ENCODE peak calls at places on chromosome 20, in eight cellular contexts. R is gastrocnemius medialis, X is endothelial cell of umbilical vein, F is tibial nerve, Y is suprapubic skin, P is adrenal gland, V is esophagus squamous epithelium, K is HCT116. A is an unnamed sample.

GRCh38 chr20:56676001-56676400 is 46.9 kb downstream of the TFAP2C start:
- DNase-seq in Y (no peak), P (no peak), R (no peak), X (no peak), F (no peak), K (no peak), V (no peak), A (no peak)

GRCh38 chr20:46438156-46438750 is 31.8 kb upstream of the ELMO2 start:
- DNase-seq in F (no peak), V (no peak), R (no peak), X (peak; percentile 15), Y (no peak), K (peak; percentile 21), P (peak; percentile 34), A (peak; percentile 49)

GRCh38 chr20:17967595-17968365 is 814 bp downstream of the SNX5 start:
- DNase-seq in X (peak; percentile 57), Y (peak; percentile 77), K (no peak), F (no peak), P (peak; percentile 41), R (no peak), V (peak; percentile 40), A (no peak)

GRCh38 chr20:50919567-50919966 is 11.7 kb downstream of the ADNP start:
- DNase-seq in V (no peak), P (peak; percentile 83), K (no peak), R (no peak), X (no peak), F (no peak), Y (no peak), A (no peak)

GRCh38 chr20:13819885-13820645 is 35.2 kb downstream of the NDUFAF5 start:
- DNase-seq in V (no peak), X (peak; percentile 60), R (peak; percentile 48), P (peak; percentile 45), K (peak; percentile 42), F (no peak), Y (no peak), A (peak; percentile 16)

GRCh38 chr20:56687061-56687460 is 58.0 kb downstream of the TFAP2C start:
- DNase-seq in F (no peak), P (no peak), X (no peak), R (no peak), V (no peak), K (no peak), Y (no peak), A (no peak)

GRCh38 chr20:58659841-58660240 is 8.8 kb downstream of the STX16 start:
- DNase-seq in P (no peak), F (no peak), X (no peak), Y (no peak), K (no peak), V (no peak), R (no peak), A (no peak)

GRCh38 chr20:1652960-1653359 is 4.6 kb downstream of the SIRPG start:
- DNase-seq in R (no peak), F (no peak), P (no peak), V (no peak), X (no peak), Y (no peak), K (no peak), A (no peak)

GRCh38 chr20:60040471-60041162 is 82.4 kb downstream of the CDH26 start:
- DNase-seq in Y (no peak), F (no peak), R (no peak), V (no peak), P (no peak), K (no peak), X (no peak), A (no peak)

GRCh38 chr20:17872434-17872833 is 96.2 kb downstream of the SNX5 start:
- DNase-seq in R (no peak), K (no peak), X (no peak), Y (peak; percentile 53), P (no peak), F (no peak), V (no peak), A (no peak)

GRCh38 chr20:21100590-21101452 is 5.3 kb downstream of the LINC00237 start:
- DNase-seq in K (no peak), F (no peak), Y (no peak), R (no peak), X (peak; percentile 10), V (no peak), P (no peak), A (no peak)

DNA sequence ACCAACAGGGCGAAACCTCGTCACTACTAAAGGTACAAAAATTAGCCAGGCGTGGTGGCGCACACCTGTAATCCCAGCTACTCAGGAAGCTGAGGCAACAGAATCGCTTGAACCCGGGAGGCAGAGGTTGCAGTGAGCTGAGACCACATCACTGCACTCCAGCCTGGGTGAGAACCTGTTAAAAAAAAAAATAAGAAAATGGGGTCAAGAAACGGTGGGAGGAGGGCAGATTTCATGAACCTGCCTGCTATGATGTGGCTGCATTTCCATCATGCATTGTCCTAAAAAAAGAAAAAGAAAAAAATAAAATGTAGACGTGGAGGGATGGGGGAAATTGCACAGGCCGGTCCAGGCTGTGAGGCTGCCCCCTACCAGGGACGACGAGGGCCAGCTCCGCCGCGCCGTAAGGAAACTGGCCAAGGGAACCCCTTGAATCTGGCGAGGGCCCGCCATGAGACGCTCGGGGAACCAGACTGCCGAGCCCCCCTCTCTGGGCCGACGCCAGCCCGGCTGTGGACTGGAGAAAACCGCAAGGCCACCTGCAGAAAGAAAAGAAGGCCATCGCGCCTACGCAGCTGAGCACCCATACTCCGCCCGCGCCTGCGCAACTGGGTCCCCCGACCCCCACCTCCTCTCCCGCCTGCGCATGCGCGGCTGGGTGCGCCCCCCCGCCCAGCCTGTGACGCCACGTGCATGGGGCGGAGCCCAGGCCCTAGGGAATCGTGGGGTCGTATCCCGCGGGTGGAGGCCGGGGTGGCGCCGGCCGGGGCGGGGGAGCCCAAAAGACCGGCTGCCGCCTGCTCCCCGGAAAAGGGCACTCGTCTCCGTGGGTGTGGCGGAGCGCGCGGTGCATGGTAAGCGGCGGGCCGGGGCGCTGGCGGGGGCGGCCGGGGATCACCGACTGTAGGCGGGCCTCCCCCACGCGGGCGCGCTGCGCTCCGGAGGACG is at the start of gene ENTPD6:
- DNase-seq in V (peak; percentile 27), Y (peak; percentile 94), P (peak; percentile 93), X (peak; percentile 91), F (peak; percentile 90), R (peak; percentile 81), K (peak; percentile 61), A (peak; percentile 93)
- TF ChIP-seq POLR2A in V (no peak), Y (peak; percentile 22), P (peak; percentile 59), X (peak; percentile 89), F (peak; percentile 84), R (peak; percentile 78), K (peak; percentile 78), A (peak; percentile 75)

DNA sequence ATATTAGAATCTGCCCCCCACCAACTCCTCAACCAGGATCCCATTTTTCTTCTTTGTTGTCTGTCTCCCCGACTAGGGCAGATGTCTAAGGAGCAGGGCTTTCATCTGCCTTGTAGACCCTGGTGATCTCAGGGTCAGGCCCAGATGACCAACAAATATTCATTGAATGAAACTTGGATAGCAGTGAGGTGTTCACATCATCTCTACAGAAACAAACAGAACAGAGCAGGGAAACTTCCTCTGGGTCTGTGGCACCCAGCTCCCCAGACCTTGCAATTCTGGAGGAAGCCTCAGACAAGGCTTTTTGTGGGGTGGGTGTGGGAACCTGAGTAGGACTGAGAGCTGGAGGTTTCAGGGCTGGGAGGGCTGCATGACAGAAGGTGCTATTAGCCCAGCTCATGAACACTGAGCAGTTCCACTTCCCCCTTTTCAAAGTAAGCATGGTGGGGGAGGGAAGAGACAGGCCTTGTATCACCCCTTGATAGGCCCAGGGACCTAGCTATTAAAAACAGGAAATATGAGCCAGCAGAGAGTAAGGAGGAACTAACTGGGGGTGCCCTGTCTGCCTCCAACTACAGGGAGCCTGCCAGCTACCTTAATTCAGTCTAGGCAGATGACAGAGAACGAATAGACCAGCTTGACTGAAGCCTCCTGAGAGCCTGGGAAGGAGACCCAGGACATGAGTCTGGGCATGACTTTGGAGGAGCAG is 37.3 kb upstream of the TOP1 start:
- DNase-seq in V (no peak), K (no peak), P (peak; percentile 44), R (no peak), X (peak; percentile 74), Y (peak; percentile 25), F (no peak), A (no peak)
- TF ChIP-seq POLR2A in V (no peak), K (no peak), P (no peak), R (no peak), X (no peak), Y (no peak), F (no peak), A (no peak)

GRCh38 chr20:16243470-16243869 is 329.8 kb downstream of the KIF16B start:
- DNase-seq in V (no peak), Y (no peak), R (no peak), X (no peak), P (peak; percentile 32), F (no peak), K (no peak), A (no peak)

GRCh38 chr20:16241911-16242310 is 331.3 kb downstream of the KIF16B start:
- DNase-seq in X (no peak), Y (no peak), V (no peak), K (peak; percentile 2), P (no peak), R (no peak), F (no peak), A (no peak)

GRCh38 chr20:16245879-16246278 is 327.4 kb downstream of the KIF16B start:
- DNase-seq in R (no peak), Y (no peak), V (no peak), P (no peak), F (no peak), K (no peak), X (no peak), A (no peak)

DNA sequence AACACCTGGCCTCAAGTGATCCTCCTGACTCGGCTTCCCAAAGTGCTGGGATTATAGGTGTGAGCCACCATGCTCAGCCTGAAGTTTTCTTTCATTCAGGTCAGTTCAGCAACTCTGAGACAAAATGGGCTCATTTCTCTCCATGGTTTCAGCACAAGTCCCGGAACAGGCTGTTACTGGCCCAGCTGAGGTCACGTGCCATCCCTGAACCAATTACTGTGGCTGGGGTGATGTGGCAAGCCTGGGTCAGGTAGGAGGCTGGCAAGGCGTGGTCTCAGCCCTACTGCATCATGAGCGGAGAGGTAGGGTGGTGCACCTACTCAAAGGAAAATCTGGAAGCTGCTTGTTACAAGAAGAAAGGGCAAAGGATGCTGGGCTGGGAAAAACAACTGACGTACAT is 326.4 kb downstream of the KIF16B start:
- DNase-seq in F (no peak), Y (no peak), P (no peak), K (no peak), X (no peak), R (no peak), V (no peak), A (no peak)
- TF ChIP-seq POLR2A in F (no peak), Y (no peak), P (no peak), K (no peak), X (no peak), R (no peak), V (no peak), A (no peak)

GRCh38 chr20:44171775-44172571 is 15.0 kb downstream of the JPH2 start:
- DNase-seq in X (no peak), F (no peak), R (no peak), K (no peak), Y (no peak), P (no peak), V (no peak), A (no peak)
- TF ChIP-seq POLR2A in X (no peak), F (no peak), R (no peak), K (no peak), Y (no peak), P (no peak), V (no peak), A (no peak)

GRCh38 chr20:55067158-55067825 is 591.9 kb downstream of the DOK5 start:
- DNase-seq in F (no peak), P (no peak), V (no peak), K (no peak), Y (no peak), X (peak; percentile 1), R (no peak), A (peak; percentile 13)
- TF ChIP-seq POLR2A in F (no peak), P (no peak), V (no peak), K (no peak), Y (no peak), X (no peak), R (no peak), A (no peak)